ENCODE peak calls at places on chromosomes 1 and 21, in ten cellular contexts. A, D, T, E, B, Y, C, I, V and K are unnamed samples.

GRCh38 chr1:111099289-111099688 is 40.6 kb downstream of the DRAM2 start:
- DNase-seq in A (no peak), I (no peak), T (no peak), D (no peak), B (no peak), V (no peak), C (no peak), Y (no peak), E (no peak), K (no peak)

GRCh38 chr21:35375115-35375514 is 326.0 kb upstream of the RUNX1 start:
- DNase-seq in C (peak), B (no peak), V (peak), Y (no peak), I (no peak), D (no peak), T (peak), A (no peak), E (no peak), K (no peak)

GRCh38 chr1:179025975-179026812 is 500 bp downstream of the FAM20B start:
- DNase-seq in D (peak), C (peak), V (peak), A (peak), I (peak), E (no peak), B (peak), T (no peak), Y (no peak), K (peak)

GRCh38 chr1:230128569-230129269 is 61.7 kb downstream of the GALNT2 start:
- DNase-seq in A (no peak), T (no peak), Y (no peak), D (no peak), C (no peak), I (no peak), V (no peak), B (no peak), E (no peak), K (no peak)

GRCh38 chr1:72177711-72178110 is 104.6 kb downstream of the NEGR1 start:
- DNase-seq in B (no peak), D (no peak), T (peak), A (no peak), V (peak), E (no peak), I (no peak), C (no peak), Y (no peak), K (no peak)

GRCh38 chr1:218112862-218113261 is 172.2 kb upstream of the RRP15 start:
- DNase-seq in I (no peak), D (no peak), Y (no peak), B (no peak), T (no peak), A (no peak), V (no peak), E (no peak), C (no peak), K (no peak)

GRCh38 chr21:40595806-40596205 is 251.2 kb downstream of the DSCAM start:
- DNase-seq in V (peak), T (no peak), I (no peak), A (no peak), Y (no peak), C (no peak), B (no peak), E (no peak), D (no peak), K (no peak)

GRCh38 chr1:3573499-3573898 is 37.8 kb downstream of the MEGF6 start:
- DNase-seq in I (no peak), T (no peak), B (no peak), D (no peak), Y (no peak), V (no peak), C (no peak), E (no peak), A (no peak), K (no peak)

GRCh38 chr21:34192646-34193285 is 119.4 kb downstream of the MRPS6 start:
- DNase-seq in D (no peak), A (no peak), B (peak), I (no peak), C (no peak), T (no peak), Y (no peak), E (no peak), V (no peak), K (no peak)

GRCh38 chr1:115275216-115275615 is 62.8 kb downstream of the NGF start:
- DNase-seq in V (peak), A (no peak), T (peak), I (no peak), E (no peak), B (no peak), C (no peak), Y (no peak), D (no peak), K (no peak)

GRCh38 chr1:246351726-246352125 is 155.4 kb downstream of the SMYD3 start:
- DNase-seq in Y (no peak), B (no peak), C (no peak), I (no peak), E (no peak), A (no peak), V (no peak), D (no peak), T (no peak), K (no peak)

DNA sequence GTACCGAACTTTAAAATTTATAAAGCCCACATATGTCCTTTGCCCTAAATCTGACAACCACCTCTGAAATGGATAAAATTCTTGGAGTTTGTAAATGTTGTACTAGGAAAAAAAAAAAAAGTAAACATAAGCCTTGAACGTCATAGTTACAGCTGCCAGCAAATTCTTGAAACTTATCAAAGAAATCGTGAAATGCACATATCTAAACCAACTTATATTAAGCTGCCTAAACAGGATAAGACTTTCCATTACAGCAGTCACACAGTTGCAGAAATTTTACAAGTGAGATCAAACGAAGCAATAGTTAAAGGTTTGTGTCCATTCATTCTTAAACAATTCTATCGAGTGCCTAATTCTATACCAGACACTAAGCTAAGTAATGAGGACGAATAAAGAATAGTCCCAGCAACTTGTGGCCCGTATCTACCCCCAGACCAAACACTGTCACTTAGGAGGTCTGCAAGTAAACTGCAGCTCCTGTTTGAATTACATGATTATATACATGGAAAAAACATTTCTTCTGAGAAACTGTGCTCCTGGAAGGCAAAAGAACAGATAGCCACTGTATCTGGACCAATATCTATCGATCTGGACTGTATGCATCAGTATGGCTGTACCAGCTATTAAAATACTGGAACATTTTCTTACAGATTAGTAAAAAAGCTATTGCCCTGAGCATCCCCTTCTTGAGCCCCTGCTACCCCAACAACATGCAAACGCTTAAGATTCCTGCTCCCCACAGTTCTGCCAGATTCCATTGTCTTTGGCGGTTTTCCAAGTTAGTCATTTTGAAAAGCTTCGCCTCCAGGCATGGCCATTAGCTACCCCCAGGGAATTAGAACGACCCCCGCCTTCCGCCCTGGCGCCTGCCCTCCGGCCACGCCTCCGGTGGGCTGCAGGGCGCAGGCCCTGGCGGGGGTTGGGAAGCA is 3.4 kb upstream of the SEC22B start:
- DNase-seq in B (peak), E (no peak), A (peak), T (peak), D (peak), Y (no peak), C (peak), I (no peak), V (peak), K (no peak)
- H3K4me3 ChIP-seq in B (peak), E (no peak), A (no peak), T (peak), D (peak), Y (peak), C (no peak), I (no peak), V (no peak), K (peak)

DNA sequence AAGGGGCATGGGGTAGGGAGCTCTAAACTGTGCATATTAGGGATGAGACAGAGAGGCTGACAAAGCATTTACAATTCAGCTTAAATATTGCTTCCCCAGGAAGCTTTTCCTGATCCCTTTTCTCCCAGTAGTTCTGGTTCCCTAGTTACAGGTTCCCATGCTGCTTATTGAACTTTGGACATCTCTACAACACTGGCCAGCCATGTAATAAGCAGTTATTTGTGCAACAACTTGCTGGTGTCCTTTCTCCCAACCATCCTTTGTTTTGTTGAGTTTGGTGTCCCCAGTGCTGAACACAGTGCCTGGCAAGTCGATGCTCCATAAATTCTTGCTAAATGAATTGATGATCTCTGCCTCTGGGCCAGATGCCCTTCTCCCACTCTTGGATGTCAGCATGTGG is 80.6 kb downstream of the PLXNA2 start:
- DNase-seq in T (no peak), I (no peak), E (no peak), V (no peak), A (no peak), D (no peak), C (no peak), B (no peak), Y (no peak), K (no peak)
- H3K4me3 ChIP-seq in T (no peak), I (no peak), E (no peak), V (no peak), A (no peak), D (no peak), C (no peak), B (no peak), Y (no peak), K (no peak)

GRCh38 chr1:109996476-109996875 is 11.9 kb downstream of the AHCYL1 start:
- DNase-seq in V (no peak), C (no peak), B (no peak), I (no peak), D (no peak), E (no peak), A (no peak), Y (no peak), T (peak), K (no peak)

GRCh38 chr1:109993885-109994284 is 9.3 kb downstream of the AHCYL1 start:
- DNase-seq in B (no peak), I (no peak), C (no peak), A (no peak), D (no peak), Y (no peak), V (no peak), T (peak), E (no peak), K (no peak)

GRCh38 chr1:109997204-109997866 is 12.8 kb downstream of the AHCYL1 start:
- DNase-seq in I (no peak), T (no peak), A (no peak), C (no peak), Y (no peak), E (no peak), V (no peak), B (no peak), D (no peak), K (no peak)

GRCh38 chr1:109994654-109995053 is 10.1 kb downstream of the AHCYL1 start:
- DNase-seq in A (no peak), I (no peak), C (no peak), B (no peak), T (no peak), V (no peak), E (no peak), D (no peak), Y (no peak), K (no peak)

GRCh38 chr1:109995536-109995935 is 11.0 kb downstream of the AHCYL1 start:
- DNase-seq in T (no peak), Y (no peak), C (no peak), A (no peak), D (no peak), B (no peak), E (no peak), V (peak), I (no peak), K (no peak)
- H3K4me3 ChIP-seq in T (no peak), Y (no peak), C (no peak), A (no peak), D (no peak), B (no peak), E (no peak), V (no peak), I (no peak), K (no peak)

GRCh38 chr1:181106479-181106878 is 18.0 kb downstream of the IER5 start:
- DNase-seq in T (no peak), A (no peak), V (no peak), C (no peak), B (no peak), Y (no peak), E (no peak), I (no peak), D (no peak), K (no peak)

GRCh38 chr1:181104790-181105133 is 16.3 kb downstream of the IER5 start:
- DNase-seq in C (no peak), D (no peak), B (no peak), A (peak), Y (no peak), E (no peak), T (no peak), I (no peak), V (no peak), K (no peak)

GRCh38 chr1:181105134-181106021 is 16.9 kb downstream of the IER5 start:
- DNase-seq in I (no peak), E (no peak), T (peak), A (peak), D (peak), Y (peak), V (peak), B (peak), C (peak), K (peak)

GRCh38 chr1:181107711-181108110 is 19.2 kb downstream of the IER5 start:
- DNase-seq in C (peak), D (no peak), A (no peak), T (no peak), Y (no peak), E (no peak), I (no peak), B (no peak), V (no peak), K (no peak)

DNA sequence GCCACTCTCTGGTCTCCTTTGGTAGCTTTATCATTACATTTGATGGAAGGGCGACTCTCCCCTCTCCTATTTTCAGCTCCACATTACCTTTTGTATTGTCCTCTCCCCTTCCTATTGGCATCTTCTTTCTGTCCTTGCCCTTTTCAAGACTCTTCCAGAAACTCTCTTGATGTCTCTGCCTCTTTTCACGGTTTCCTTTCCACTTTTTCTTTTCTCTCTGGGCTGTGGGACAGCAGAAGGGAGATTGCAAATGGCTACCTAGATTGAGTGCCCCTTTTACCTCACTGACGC is 17.5 kb downstream of the IER5 start:
- DNase-seq in I (no peak), C (no peak), T (no peak), D (no peak), B (no peak), Y (no peak), E (no peak), V (no peak), A (no peak), K (no peak)
- H3K4me3 ChIP-seq in I (peak), C (no peak), T (no peak), D (no peak), B (peak), Y (peak), E (no peak), V (no peak), A (no peak), K (peak)